ENCODE peak calls at places on chromosomes 11 and 22, in four cellular contexts. C is thoracic aorta, J is Caco-2, R is AG04449. E is an unnamed sample.

GRCh38 chr11:64711138-64711943 is 11.7 kb downstream of the NRXN2 start:
- DNase-seq in R (no peak), J (no peak), C (no peak), E (no peak)

GRCh38 chr11:3375552-3375951 is 3.4 kb downstream of the ZNF195 start:
- DNase-seq in J (no peak), R (no peak), C (no peak), E (peak; percentile 11)

GRCh38 chr11:10438451-10438850 is 16.6 kb upstream of the AMPD3 start:
- DNase-seq in J (no peak), R (no peak), C (no peak), E (no peak)

GRCh38 chr11:96037267-96037990 is 113.5 kb upstream of the MTMR2 start:
- DNase-seq in C (no peak), R (no peak), J (no peak), E (no peak)

GRCh38 chr11:61138940-61139339 is 22.3 kb downstream of the VPS37C start:
- DNase-seq in C (no peak), J (no peak), R (peak; percentile 70), E (peak; percentile 83)

GRCh38 chr11:60711316-60711715 is 11.9 kb downstream of the MS4A8 start:
- DNase-seq in C (no peak), R (no peak), J (peak; percentile 94), E (no peak)

GRCh38 chr11:85256433-85256832 is 370.7 kb downstream of the DLG2 start:
- DNase-seq in R (no peak), J (no peak), C (no peak), E (no peak)

GRCh38 chr11:111668980-111669379 is 66.7 kb downstream of the SIK2 start:
- DNase-seq in C (no peak), R (no peak), J (no peak), E (no peak)

GRCh38 chr11:64766881-64767280 is 7.1 kb upstream of the PYGM start:
- DNase-seq in R (no peak), C (no peak), J (peak; percentile 34), E (no peak)

GRCh38 chr11:60378359-60378758 is at the start of gene MS4A7:
- DNase-seq in R (no peak), C (no peak), J (no peak), E (no peak)

GRCh38 chr22:19933328-19934241 is 8.0 kb upstream of the COMT start:
- DNase-seq in J (no peak), C (no peak), R (no peak), E (no peak)

GRCh38 chr22:46029574-46030200 is 52.7 kb upstream of the WNT7B start:
- DNase-seq in C (no peak), J (peak; percentile 10), R (no peak), E (no peak)

GRCh38 chr22:20153945-20154344 is 3.1 kb upstream of the CCDC188 start:
- DNase-seq in C (no peak), R (no peak), J (no peak), E (no peak)

GRCh38 chr22:16987822-16988221 is 20.2 kb downstream of the GAB4 start:
- DNase-seq in R (no peak), J (no peak), C (no peak), E (no peak)

GRCh38 chr11:131300304-131300703 is 70.1 kb upstream of the NTM start:
- DNase-seq in J (peak; percentile 49), C (no peak), R (no peak), E (no peak)

GRCh38 chr11:90476442-90477007 is 253.7 kb upstream of the CHORDC1 start:
- DNase-seq in R (no peak), C (no peak), J (no peak), E (no peak)

GRCh38 chr22:33529424-33530113 is 390.7 kb downstream of the LARGE1 start:
- DNase-seq in J (no peak), R (no peak), C (no peak), E (no peak)

GRCh38 chr22:25374871-25375270 is 155.4 kb downstream of the CRYBB2 start:
- DNase-seq in R (no peak), C (no peak), J (no peak), E (no peak)

GRCh38 chr11:36033082-36033751 is 89.4 kb downstream of the LDLRAD3 start:
- DNase-seq in R (no peak), C (no peak), J (no peak), E (no peak)

GRCh38 chr11:133549796-133550195 is 17.5 kb upstream of the OPCML start:
- DNase-seq in R (no peak), C (no peak), J (no peak), E (no peak)

DNA sequence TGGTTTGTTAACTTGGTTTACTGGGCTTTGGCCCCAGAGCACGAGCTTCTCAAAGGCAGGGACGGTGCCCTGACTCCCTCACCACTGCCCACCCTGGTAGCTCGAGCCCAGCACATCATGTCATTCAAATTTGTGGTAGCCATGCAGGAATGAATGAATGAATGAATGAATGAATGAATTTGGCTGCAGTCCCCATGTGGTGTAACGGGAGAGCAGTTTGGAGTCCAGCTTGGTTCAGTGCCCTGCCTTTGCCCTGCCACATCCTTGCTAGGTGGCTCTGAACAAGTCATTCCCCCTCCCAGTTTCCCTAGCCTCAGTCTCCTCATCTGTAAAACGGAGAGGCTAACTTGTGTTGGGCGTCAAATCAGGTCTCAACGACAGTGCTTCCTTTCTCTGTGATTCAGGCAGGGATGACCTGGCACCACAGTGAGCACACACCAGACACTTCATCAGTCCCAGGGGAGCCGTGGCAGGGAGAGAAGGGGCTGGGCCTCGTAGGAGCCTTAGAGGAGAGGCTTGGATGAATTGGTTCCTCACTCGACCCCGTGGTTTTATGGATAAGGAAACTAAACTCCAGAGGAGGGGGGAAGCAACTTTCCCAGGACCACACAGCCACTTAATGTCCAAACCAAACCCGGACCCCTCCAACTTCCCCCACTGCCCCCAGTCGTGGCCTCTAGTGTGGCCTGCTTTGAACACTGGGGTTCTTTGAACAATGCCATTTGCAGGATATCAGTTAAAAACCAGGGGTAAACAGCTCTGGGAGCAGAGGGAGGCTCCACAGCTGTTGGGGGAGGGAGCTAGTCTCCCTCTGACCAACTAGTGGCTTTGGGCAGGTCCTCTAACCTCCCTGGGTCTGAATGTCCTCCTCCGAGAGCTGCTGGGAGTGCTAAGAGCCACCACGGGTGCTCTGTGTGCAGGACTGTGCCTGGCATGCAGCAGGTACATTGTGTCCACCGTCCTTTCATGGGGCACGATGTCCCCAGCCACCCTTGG is 86.2 kb downstream of the CACNA1I start:
- DNase-seq in R (no peak), C (no peak), J (no peak), E (no peak)
- H3K4me3 ChIP-seq in R (no peak overlapping the region), C (no peak overlapping the region), J (no peak overlapping the region), E (no peak overlapping the region)

GRCh38 chr11:65767406-65767805 is 13.4 kb downstream of the AP5B1 start:
- DNase-seq in C (no peak), J (no peak), R (no peak), E (no peak)
- H3K4me3 ChIP-seq in C (no peak overlapping the region), J (no peak overlapping the region), R (no peak overlapping the region), E (no peak overlapping the region)

GRCh38 chr11:118915941-118916841 is 9.5 kb downstream of the BCL9L start:
- DNase-seq in C (no peak), J (no peak), R (no peak), E (no peak)

GRCh38 chr11:118915396-118915795 is 10.3 kb downstream of the BCL9L start:
- DNase-seq in J (no peak), R (no peak), C (no peak), E (no peak)

GRCh38 chr11:118917488-118918127 is 8.1 kb downstream of the BCL9L start:
- DNase-seq in C (no peak), J (peak; percentile 94), R (no peak), E (peak; percentile 82)

GRCh38 chr11:118918128-118918685 is 7.5 kb downstream of the BCL9L start:
- DNase-seq in R (no peak), C (no peak), J (peak; percentile 99), E (peak; percentile 90)

DNA sequence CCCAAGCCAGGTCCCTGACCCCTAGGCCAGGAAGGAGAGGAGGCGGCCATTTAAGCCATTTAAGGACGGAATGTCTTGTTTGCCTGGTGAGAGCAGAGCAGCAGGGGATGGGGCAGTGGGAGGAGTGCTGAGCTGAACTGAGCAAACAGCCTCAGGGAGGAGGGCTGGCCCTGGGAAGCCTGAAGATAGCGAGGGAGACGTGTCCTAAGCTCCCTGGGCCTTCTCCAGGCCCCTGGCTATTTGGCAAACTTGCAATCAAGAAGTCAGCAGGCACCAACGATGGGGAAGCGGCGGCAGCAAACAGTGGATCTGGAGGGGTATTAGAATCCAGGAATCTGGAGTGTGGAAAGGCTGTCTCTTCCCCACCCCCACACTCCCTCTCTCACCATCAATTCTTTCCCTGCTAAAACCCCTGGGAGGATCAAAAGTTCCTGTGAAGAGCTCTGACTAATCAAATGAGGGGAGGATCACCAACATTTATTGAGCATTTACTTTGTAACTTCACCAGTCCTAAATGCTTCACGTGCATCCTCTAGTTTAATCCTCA is 8.8 kb downstream of the BCL9L start:
- DNase-seq in J (peak; percentile 99), R (no peak), C (no peak), E (peak; percentile 69)
- H3K4me3 ChIP-seq in J (no peak overlapping the region), R (peak overlapping the region; percentile 13), C (peak overlapping the region; percentile 98), E (peak overlapping the region; percentile 12)

DNA sequence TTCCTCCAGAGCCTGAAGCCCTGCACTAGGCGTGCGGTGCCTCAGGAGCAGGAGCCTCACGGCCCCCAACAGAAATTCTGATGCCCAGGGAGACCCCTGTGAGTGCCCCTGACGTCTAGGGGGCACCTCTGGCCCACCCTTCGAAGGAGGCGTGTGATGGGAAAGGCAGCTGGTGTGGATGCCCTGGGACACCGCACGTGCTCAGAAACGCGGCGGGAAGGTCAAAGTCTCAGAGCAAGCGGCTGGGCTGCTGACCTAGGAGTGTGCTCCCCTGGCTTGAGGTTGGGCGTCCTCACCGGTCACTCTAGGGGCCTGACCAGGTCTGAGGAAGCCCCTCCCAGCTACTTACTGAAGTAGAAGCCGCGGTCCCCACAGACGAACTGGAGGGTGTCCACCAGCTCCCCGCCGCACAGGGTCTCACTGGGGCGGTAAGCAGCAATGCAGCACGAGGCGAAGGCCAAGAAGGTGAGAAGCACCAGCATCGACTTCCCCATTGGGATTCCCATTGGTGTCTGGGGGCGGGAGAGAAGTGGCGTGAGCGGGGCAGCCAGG is 4.1 kb downstream of the IGF2 start:
- DNase-seq in R (no peak), C (no peak), J (peak; percentile 42), E (no peak)
- H3K4me3 ChIP-seq in R (no peak overlapping the region), C (no peak overlapping the region), J (no peak overlapping the region), E (peak overlapping the region; percentile 44)

GRCh38 chr22:43151251-43152000 is at the start of gene TSPO:
- DNase-seq in R (no peak), C (peak; percentile 43), J (no peak), E (no peak)
- H3K4me3 ChIP-seq in R (peak within 1 kb of the TSS; percentile 83), C (peak within 1 kb of the TSS; percentile 93), J (peak within 1 kb of the TSS; percentile 90), E (peak within 1 kb of the TSS; percentile 79)

GRCh38 chr11:67270256-67271211 is 4.3 kb downstream of the GRK2 start:
- DNase-seq in J (no peak), C (no peak), R (no peak), E (no peak)

GRCh38 chr11:67268684-67269268 is 2.5 kb downstream of the GRK2 start:
- DNase-seq in J (no peak), R (no peak), C (no peak), E (no peak)

GRCh38 chr11:67271212-67271547 is 4.9 kb downstream of the GRK2 start:
- DNase-seq in C (no peak), R (no peak), J (no peak), E (no peak)

GRCh38 chr11:67268036-67268683 is 1.9 kb downstream of the GRK2 start:
- DNase-seq in J (no peak), R (no peak), C (no peak), E (no peak)

GRCh38 chr11:67269401-67270255 is 3.4 kb downstream of the GRK2 start:
- DNase-seq in R (no peak), J (no peak), C (no peak), E (no peak)
- H3K4me3 ChIP-seq in R (peak overlapping the region; percentile 20), J (no peak overlapping the region), C (peak overlapping the region; percentile 90), E (peak overlapping the region; percentile 29)

E was measured in skeletal muscle cell.